ENCODE peak calls at places on chromosomes 16 and 17, in eight cellular contexts. One of them, this sample, is unnamed.
A peak's percentile ranks its signal among the peaks of the same experiment; 100 is the strongest.

GRCh38 chr16:75764154-75764768 is 38.0 kb upstream of the CPHXL start:
- DNase-seq in heart right ventricle: peak; percentile 54
- DNase-seq in transverse colon: peak; percentile 61
- DNase-seq in colonic mucosa: peak; percentile 60
- DNase-seq in Karpas-422: peak; percentile 89
- DNase-seq in breast epithelium: no peak
- DNase-seq in body of pancreas: peak; percentile 73
- DNase-seq in DND-41: peak; percentile 64
- DNase-seq in this sample: peak; percentile 16

GRCh38 chr16:22139008-22139407 is 23.3 kb upstream of the SDR42E2 start:
- DNase-seq in heart right ventricle: no peak
- DNase-seq in transverse colon: no peak
- DNase-seq in body of pancreas: no peak
- DNase-seq in Karpas-422: no peak
- DNase-seq in colonic mucosa: no peak
- DNase-seq in breast epithelium: no peak
- DNase-seq in DND-41: no peak
- DNase-seq in this sample: no peak

GRCh38 chr17:59829217-59830006 is 63.3 kb downstream of the TUBD1 start:
- DNase-seq in transverse colon: no peak
- DNase-seq in colonic mucosa: peak; percentile 79
- DNase-seq in breast epithelium: no peak
- DNase-seq in heart right ventricle: peak; percentile 54
- DNase-seq in Karpas-422: peak; percentile 94
- DNase-seq in DND-41: peak; percentile 52
- DNase-seq in body of pancreas: no peak
- DNase-seq in this sample: peak; percentile 98

GRCh38 chr17:75006653-75007052 is 5.8 kb upstream of the MRPL58 start:
- DNase-seq in DND-41: no peak
- DNase-seq in colonic mucosa: no peak
- DNase-seq in heart right ventricle: no peak
- DNase-seq in breast epithelium: no peak
- DNase-seq in body of pancreas: no peak
- DNase-seq in Karpas-422: peak; percentile 61
- DNase-seq in transverse colon: no peak
- DNase-seq in this sample: no peak

GRCh38 chr16:4972938-4973587 is 14.9 kb downstream of the SEC14L5 start:
- DNase-seq in DND-41: no peak
- DNase-seq in Karpas-422: no peak
- DNase-seq in transverse colon: no peak
- DNase-seq in breast epithelium: no peak
- DNase-seq in body of pancreas: no peak
- DNase-seq in heart right ventricle: no peak
- DNase-seq in colonic mucosa: no peak
- DNase-seq in this sample: no peak

GRCh38 chr17:6047966-6048365 is 22.2 kb upstream of the WSCD1 start:
- DNase-seq in colonic mucosa: no peak
- DNase-seq in transverse colon: no peak
- DNase-seq in body of pancreas: no peak
- DNase-seq in breast epithelium: no peak
- DNase-seq in DND-41: no peak
- DNase-seq in Karpas-422: no peak
- DNase-seq in heart right ventricle: no peak
- DNase-seq in this sample: peak; percentile 25

GRCh38 chr17:1730345-1731193 is 6.1 kb downstream of the WDR81 start:
- DNase-seq in transverse colon: peak; percentile 67
- DNase-seq in Karpas-422: peak; percentile 33
- DNase-seq in colonic mucosa: peak; percentile 52
- DNase-seq in body of pancreas: peak; percentile 49
- DNase-seq in heart right ventricle: peak; percentile 86
- DNase-seq in breast epithelium: peak; percentile 76
- DNase-seq in DND-41: no peak
- DNase-seq in this sample: peak; percentile 64

GRCh38 chr17:45388604-45389325 is 43.9 kb downstream of the ARHGAP27 start:
- DNase-seq in heart right ventricle: no peak
- DNase-seq in Karpas-422: no peak
- DNase-seq in colonic mucosa: no peak
- DNase-seq in breast epithelium: no peak
- DNase-seq in body of pancreas: no peak
- DNase-seq in transverse colon: no peak
- DNase-seq in DND-41: no peak
- DNase-seq in this sample: no peak

GRCh38 chr16:12628526-12628925 is 175.2 kb downstream of the CPPED1 start:
- DNase-seq in transverse colon: no peak
- DNase-seq in breast epithelium: no peak
- DNase-seq in body of pancreas: no peak
- DNase-seq in Karpas-422: no peak
- DNase-seq in DND-41: no peak
- DNase-seq in heart right ventricle: no peak
- DNase-seq in colonic mucosa: no peak
- DNase-seq in this sample: no peak

GRCh38 chr17:35129973-35130351 is 8.5 kb downstream of the FNDC8 start:
- DNase-seq in Karpas-422: no peak
- DNase-seq in breast epithelium: no peak
- DNase-seq in transverse colon: no peak
- DNase-seq in body of pancreas: no peak
- DNase-seq in colonic mucosa: no peak
- DNase-seq in heart right ventricle: no peak
- DNase-seq in DND-41: no peak
- DNase-seq in this sample: no peak

GRCh38 chr16:27446721-27447120 is 44.7 kb downstream of the IL21R start:
- DNase-seq in colonic mucosa: no peak
- DNase-seq in breast epithelium: no peak
- DNase-seq in body of pancreas: no peak
- DNase-seq in DND-41: peak; percentile 86
- DNase-seq in heart right ventricle: no peak
- DNase-seq in Karpas-422: no peak
- DNase-seq in transverse colon: peak; percentile 47
- DNase-seq in this sample: no peak

GRCh38 chr16:11088432-11088794 is 144.0 kb downstream of the CLEC16A start:
- DNase-seq in heart right ventricle: no peak
- DNase-seq in transverse colon: no peak
- DNase-seq in DND-41: peak; percentile 92
- DNase-seq in body of pancreas: no peak
- DNase-seq in Karpas-422: no peak
- DNase-seq in breast epithelium: no peak
- DNase-seq in colonic mucosa: no peak
- DNase-seq in this sample: no peak

GRCh38 chr17:60535382-60536279 is 9.6 kb upstream of the APPBP2 start:
- DNase-seq in breast epithelium: no peak
- DNase-seq in heart right ventricle: no peak
- DNase-seq in body of pancreas: no peak
- DNase-seq in transverse colon: no peak
- DNase-seq in Karpas-422: no peak
- DNase-seq in colonic mucosa: no peak
- DNase-seq in DND-41: no peak
- DNase-seq in this sample: peak; percentile 37

DNA sequence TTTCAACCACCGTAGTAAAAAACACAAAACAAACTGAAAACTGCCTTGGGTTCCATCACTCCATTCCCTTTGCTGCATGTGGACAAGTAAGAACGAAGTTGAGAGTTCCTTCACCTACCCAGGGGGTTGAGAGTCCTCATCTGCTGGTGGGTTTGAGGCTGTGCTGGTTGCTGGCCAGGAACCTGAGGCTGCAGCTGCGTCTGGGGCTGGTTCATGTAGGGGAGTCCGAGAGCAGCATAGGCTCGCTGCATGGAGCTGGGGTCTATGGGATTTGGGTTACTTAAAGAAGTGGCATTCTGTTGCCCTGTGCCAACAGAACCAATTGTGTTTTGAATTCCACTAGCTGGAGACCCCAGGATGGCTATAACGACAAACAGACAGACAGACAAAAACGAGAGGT is 65.2 kb upstream of the TRAP1 start:
- DNase-seq in breast epithelium: no peak
- DNase-seq in heart right ventricle: no peak
- DNase-seq in DND-41: no peak
- DNase-seq in transverse colon: no peak
- DNase-seq in colonic mucosa: no peak
- DNase-seq in body of pancreas: no peak
- DNase-seq in Karpas-422: no peak
- DNase-seq in this sample: no peak
- H3K36me3 ChIP-seq in breast epithelium: no peaks in the 10 kb centered on the region
- H3K36me3 ChIP-seq in heart right ventricle: peaks cover 90% of the 10 kb centered on the region
- H3K36me3 ChIP-seq in DND-41: peaks cover 95% of the 10 kb centered on the region
- H3K36me3 ChIP-seq in transverse colon: no peaks in the 10 kb centered on the region
- H3K36me3 ChIP-seq in colonic mucosa: peaks cover 14% of the 10 kb centered on the region
- H3K36me3 ChIP-seq in body of pancreas: peaks cover 17% of the 10 kb centered on the region
- H3K36me3 ChIP-seq in Karpas-422: peaks cover 25% of the 10 kb centered on the region
- H3K36me3 ChIP-seq in this sample: peaks cover 82% of the 10 kb centered on the region

DNA sequence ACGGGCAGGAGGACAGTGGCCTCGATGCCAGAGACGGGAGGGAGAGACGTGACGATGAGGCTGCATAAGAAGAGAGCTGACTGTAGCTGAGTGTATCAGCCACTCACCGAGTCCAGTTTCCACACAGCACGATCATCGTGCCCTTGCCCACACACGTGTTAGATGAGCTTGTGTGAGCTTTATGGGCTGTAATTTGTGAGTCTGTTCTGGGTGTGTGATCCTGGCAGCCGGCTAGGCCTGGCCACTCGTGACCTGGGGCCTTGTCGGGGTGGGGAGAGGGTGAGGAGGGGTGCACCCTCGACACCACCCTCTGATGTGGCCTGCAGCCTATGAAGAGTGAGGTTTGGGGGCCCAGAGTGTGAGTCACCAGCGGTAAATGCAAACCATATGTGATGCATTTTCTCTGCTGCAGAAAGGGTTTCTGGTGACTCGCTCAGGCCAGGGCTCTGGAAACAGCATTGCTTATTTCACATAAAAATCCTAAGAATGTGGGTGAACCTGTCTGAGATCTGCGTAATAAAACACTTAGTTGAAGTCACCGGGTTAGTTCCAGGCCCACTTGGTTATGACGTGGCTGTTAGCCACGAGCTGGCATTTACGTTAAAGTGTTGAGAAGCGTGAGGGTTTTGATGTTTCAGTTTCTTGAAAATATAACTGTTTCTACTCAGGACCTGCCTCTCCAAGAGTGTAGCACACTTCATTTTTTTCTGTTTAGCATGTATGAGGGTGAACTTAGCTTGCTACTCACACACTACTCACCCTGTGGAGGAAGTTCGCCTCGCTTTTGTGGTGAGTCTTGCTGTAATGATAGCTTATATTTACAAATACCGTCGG is 4.2 kb downstream of the METRNL start:
- DNase-seq in Karpas-422: no peak
- DNase-seq in DND-41: no peak
- DNase-seq in body of pancreas: no peak
- DNase-seq in heart right ventricle: no peak
- DNase-seq in breast epithelium: no peak
- DNase-seq in transverse colon: no peak
- DNase-seq in colonic mucosa: peak; percentile 58
- DNase-seq in this sample: peak; percentile 99
- H3K36me3 ChIP-seq in Karpas-422: no peaks in the 10 kb centered on the region
- H3K36me3 ChIP-seq in DND-41: no peaks in the 10 kb centered on the region
- H3K36me3 ChIP-seq in body of pancreas: no peaks in the 10 kb centered on the region
- H3K36me3 ChIP-seq in heart right ventricle: peaks cover 26% of the 10 kb centered on the region
- H3K36me3 ChIP-seq in breast epithelium: no peaks in the 10 kb centered on the region
- H3K36me3 ChIP-seq in transverse colon: no peaks in the 10 kb centered on the region
- H3K36me3 ChIP-seq in colonic mucosa: peaks cover 6% of the 10 kb centered on the region
- H3K36me3 ChIP-seq in this sample: peaks cover 71% of the 10 kb centered on the region

GRCh38 chr16:89120281-89120680 is 26.6 kb downstream of the ACSF3 start:
- DNase-seq in body of pancreas: no peak
- DNase-seq in transverse colon: no peak
- DNase-seq in breast epithelium: no peak
- DNase-seq in Karpas-422: no peak
- DNase-seq in heart right ventricle: no peak
- DNase-seq in DND-41: no peak
- DNase-seq in colonic mucosa: no peak
- DNase-seq in this sample: no peak

GRCh38 chr16:89119661-89120141 is 26.0 kb downstream of the ACSF3 start:
- DNase-seq in transverse colon: no peak
- DNase-seq in DND-41: no peak
- DNase-seq in breast epithelium: no peak
- DNase-seq in heart right ventricle: no peak
- DNase-seq in body of pancreas: no peak
- DNase-seq in Karpas-422: no peak
- DNase-seq in colonic mucosa: no peak
- DNase-seq in this sample: no peak

GRCh38 chr16:89117975-89118289 is 24.3 kb downstream of the ACSF3 start:
- DNase-seq in Karpas-422: no peak
- DNase-seq in breast epithelium: no peak
- DNase-seq in DND-41: no peak
- DNase-seq in body of pancreas: no peak
- DNase-seq in colonic mucosa: no peak
- DNase-seq in heart right ventricle: no peak
- DNase-seq in transverse colon: no peak
- DNase-seq in this sample: no peak

GRCh38 chr16:89118361-89119061 is 24.9 kb downstream of the ACSF3 start:
- DNase-seq in breast epithelium: no peak
- DNase-seq in transverse colon: peak; percentile 3
- DNase-seq in DND-41: no peak
- DNase-seq in heart right ventricle: no peak
- DNase-seq in body of pancreas: no peak
- DNase-seq in colonic mucosa: no peak
- DNase-seq in Karpas-422: no peak
- DNase-seq in this sample: no peak

GRCh38 chr16:89119161-89119621 is 25.5 kb downstream of the ACSF3 start:
- DNase-seq in transverse colon: no peak
- DNase-seq in colonic mucosa: no peak
- DNase-seq in breast epithelium: no peak
- DNase-seq in DND-41: peak; percentile 27
- DNase-seq in body of pancreas: no peak
- DNase-seq in heart right ventricle: no peak
- DNase-seq in Karpas-422: no peak
- DNase-seq in this sample: no peak
- H3K36me3 ChIP-seq in transverse colon: no peaks in the 10 kb centered on the region
- H3K36me3 ChIP-seq in colonic mucosa: peaks cover 8% of the 10 kb centered on the region
- H3K36me3 ChIP-seq in breast epithelium: no peaks in the 10 kb centered on the region
- H3K36me3 ChIP-seq in DND-41: peaks cover 85% of the 10 kb centered on the region
- H3K36me3 ChIP-seq in body of pancreas: no peaks in the 10 kb centered on the region
- H3K36me3 ChIP-seq in heart right ventricle: peaks cover 91% of the 10 kb centered on the region
- H3K36me3 ChIP-seq in Karpas-422: peaks cover 6% of the 10 kb centered on the region
- H3K36me3 ChIP-seq in this sample: peaks cover 57% of the 10 kb centered on the region

GRCh38 chr16:51143166-51143565 is 7.9 kb downstream of the SALL1 start:
- DNase-seq in colonic mucosa: no peak
- DNase-seq in breast epithelium: no peak
- DNase-seq in transverse colon: no peak
- DNase-seq in body of pancreas: no peak
- DNase-seq in Karpas-422: no peak
- DNase-seq in heart right ventricle: no peak
- DNase-seq in DND-41: no peak
- DNase-seq in this sample: peak; percentile 47

GRCh38 chr16:51144203-51144602 is 6.9 kb downstream of the SALL1 start:
- DNase-seq in DND-41: no peak
- DNase-seq in body of pancreas: no peak
- DNase-seq in transverse colon: no peak
- DNase-seq in heart right ventricle: no peak
- DNase-seq in Karpas-422: no peak
- DNase-seq in colonic mucosa: no peak
- DNase-seq in breast epithelium: no peak
- DNase-seq in this sample: peak; percentile 22

GRCh38 chr16:51139568-51139967 is 11.5 kb downstream of the SALL1 start:
- DNase-seq in DND-41: no peak
- DNase-seq in transverse colon: no peak
- DNase-seq in heart right ventricle: no peak
- DNase-seq in colonic mucosa: no peak
- DNase-seq in breast epithelium: no peak
- DNase-seq in body of pancreas: no peak
- DNase-seq in Karpas-422: no peak
- DNase-seq in this sample: no peak

GRCh38 chr16:51140112-51140511 is 11.0 kb downstream of the SALL1 start:
- DNase-seq in body of pancreas: no peak
- DNase-seq in breast epithelium: no peak
- DNase-seq in colonic mucosa: no peak
- DNase-seq in heart right ventricle: no peak
- DNase-seq in DND-41: no peak
- DNase-seq in transverse colon: no peak
- DNase-seq in Karpas-422: no peak
- DNase-seq in this sample: no peak

GRCh38 chr16:51141541-51141940 is 9.5 kb downstream of the SALL1 start:
- DNase-seq in body of pancreas: no peak
- DNase-seq in colonic mucosa: no peak
- DNase-seq in heart right ventricle: no peak
- DNase-seq in transverse colon: no peak
- DNase-seq in DND-41: no peak
- DNase-seq in breast epithelium: no peak
- DNase-seq in Karpas-422: no peak
- DNase-seq in this sample: no peak
- H3K36me3 ChIP-seq in body of pancreas: no peaks in the 10 kb centered on the region
- H3K36me3 ChIP-seq in colonic mucosa: no peaks in the 10 kb centered on the region
- H3K36me3 ChIP-seq in heart right ventricle: no peaks in the 10 kb centered on the region
- H3K36me3 ChIP-seq in transverse colon: no peaks in the 10 kb centered on the region
- H3K36me3 ChIP-seq in DND-41: no peaks in the 10 kb centered on the region
- H3K36me3 ChIP-seq in breast epithelium: no peaks in the 10 kb centered on the region
- H3K36me3 ChIP-seq in Karpas-422: no peaks in the 10 kb centered on the region
- H3K36me3 ChIP-seq in this sample: peaks cover 71% of the 10 kb centered on the region

This sample was measured in SJSA1.